ENCODE peak calls at places on chromosomes 13 and 19, in four cellular contexts. D is heart left ventricle, N is GM23338, Z is AG09319. H is an unnamed sample.

GRCh38 chr13:81551036-81551435 is 1210.1 kb upstream of the SPRY2 start:
- DNase-seq in N (no peak), Z (no peak), D (no peak), H (no peak)

GRCh38 chr13:97975280-97975850 is 21.9 kb downstream of the IPO5 start:
- DNase-seq in N (no peak), Z (no peak), D (no peak), H (no peak)

GRCh38 chr19:3041302-3041701 is 12.2 kb upstream of the TLE2 start:
- DNase-seq in D (no peak), N (peak; percentile 55), Z (no peak), H (no peak)

GRCh38 chr19:6340493-6341201 is 7.2 kb upstream of the ACER1 start:
- DNase-seq in Z (no peak), N (peak; percentile 42), D (no peak), H (no peak)

GRCh38 chr13:60427285-60427684 is 30.3 kb downstream of the TDRD3 start:
- DNase-seq in D (no peak), N (no peak), Z (no peak), H (no peak)

GRCh38 chr13:50893211-50893852 is 16.3 kb upstream of the RNASEH2B start:
- DNase-seq in D (no peak), Z (no peak), N (peak; percentile 46), H (no peak)

GRCh38 chr19:10601999-10602329 is 14.9 kb upstream of the AP1M2 start:
- DNase-seq in N (no peak), Z (no peak), D (no peak), H (no peak)

GRCh38 chr19:2302319-2303208 is 5.4 kb downstream of the LINGO3 start:
- DNase-seq in D (peak; percentile 63), N (peak; percentile 76), Z (no peak), H (peak; percentile 50)

GRCh38 chr13:51916962-51917361 is 55.2 kb downstream of the CCDC70 start:
- DNase-seq in N (no peak), Z (no peak), D (no peak), H (no peak)

DNA sequence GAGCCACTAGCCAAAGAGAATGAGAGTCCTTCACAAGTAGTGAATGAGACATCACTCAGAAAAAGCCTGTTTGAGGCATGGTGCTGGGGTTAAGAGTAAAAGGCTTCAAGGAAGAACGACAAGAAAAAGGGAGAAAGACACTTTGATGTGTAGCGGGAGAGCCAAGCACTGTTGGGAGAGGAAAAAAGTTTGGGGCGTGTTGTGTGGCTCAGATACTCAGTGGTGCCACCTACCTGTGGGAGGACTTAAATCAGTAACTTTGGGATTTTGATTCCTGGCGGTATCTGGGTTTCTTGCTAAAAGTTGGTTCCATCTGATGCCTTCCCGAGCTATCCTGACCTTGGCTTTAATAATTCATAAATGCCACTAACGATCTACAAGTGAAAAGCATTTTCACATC is 12.3 kb downstream of the ELSPBP1 start:
- DNase-seq in N (peak; percentile 83), Z (no peak), D (no peak), H (no peak)
- TF ChIP-seq CTCF in N (peak; percentile 67), Z (no peak), D (no peak), H (no peak)

DNA sequence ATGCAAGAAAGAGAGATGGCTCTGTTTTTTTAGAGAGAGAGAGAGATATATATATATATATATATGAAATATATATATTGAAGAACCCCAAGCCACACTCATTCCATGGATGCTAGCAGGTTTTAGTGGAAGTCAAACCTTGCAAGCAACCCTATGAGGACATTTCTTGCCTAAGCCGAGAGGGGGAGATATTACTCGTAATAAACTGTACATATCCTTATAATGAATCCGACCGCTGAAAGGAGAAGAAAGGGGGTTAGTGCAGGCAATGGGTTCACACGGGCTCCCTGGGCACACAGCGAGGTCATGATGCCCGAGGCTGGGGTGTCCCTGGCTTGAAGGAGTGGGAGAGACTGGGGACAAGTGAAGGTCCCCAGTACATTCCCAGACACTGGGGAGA is 78.3 kb downstream of the IER2 start:
- DNase-seq in Z (no peak), N (no peak), D (no peak), H (no peak)
- TF ChIP-seq CTCF in Z (no peak), N (no peak), D (no peak), H (no peak)

GRCh38 chr19:17114414-17114831 is 38.8 kb downstream of the MYO9B start:
- DNase-seq in N (peak; percentile 86), Z (no peak), D (no peak), H (no peak)
- TF ChIP-seq CTCF in N (no peak), Z (no peak), D (no peak), H (no peak)

DNA sequence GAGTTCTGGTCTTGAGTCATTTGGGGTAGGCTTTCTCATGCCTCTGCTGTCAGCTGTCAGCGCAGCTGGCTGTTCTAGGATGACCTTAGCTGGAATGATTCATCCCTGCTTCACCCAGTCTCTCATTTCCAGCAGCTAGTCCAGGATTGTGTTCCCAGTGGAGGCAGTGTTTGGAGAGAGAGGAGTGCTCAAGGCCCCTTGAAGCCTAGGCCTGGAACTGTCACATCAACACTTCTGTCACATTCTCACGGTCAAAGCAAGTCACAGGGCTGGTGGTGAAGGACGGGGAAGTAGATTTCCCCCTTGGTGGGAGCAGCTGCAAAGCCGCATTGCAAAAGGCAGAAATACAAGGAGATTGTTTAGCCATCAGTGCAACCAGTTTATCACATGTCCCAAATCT is 15.2 kb downstream of the TPT1 start:
- DNase-seq in N (no peak), D (peak; percentile 72), Z (no peak), H (peak; percentile 27)
- TF ChIP-seq CTCF in N (no peak), D (no peak), Z (peak; percentile 3), H (no peak)

DNA sequence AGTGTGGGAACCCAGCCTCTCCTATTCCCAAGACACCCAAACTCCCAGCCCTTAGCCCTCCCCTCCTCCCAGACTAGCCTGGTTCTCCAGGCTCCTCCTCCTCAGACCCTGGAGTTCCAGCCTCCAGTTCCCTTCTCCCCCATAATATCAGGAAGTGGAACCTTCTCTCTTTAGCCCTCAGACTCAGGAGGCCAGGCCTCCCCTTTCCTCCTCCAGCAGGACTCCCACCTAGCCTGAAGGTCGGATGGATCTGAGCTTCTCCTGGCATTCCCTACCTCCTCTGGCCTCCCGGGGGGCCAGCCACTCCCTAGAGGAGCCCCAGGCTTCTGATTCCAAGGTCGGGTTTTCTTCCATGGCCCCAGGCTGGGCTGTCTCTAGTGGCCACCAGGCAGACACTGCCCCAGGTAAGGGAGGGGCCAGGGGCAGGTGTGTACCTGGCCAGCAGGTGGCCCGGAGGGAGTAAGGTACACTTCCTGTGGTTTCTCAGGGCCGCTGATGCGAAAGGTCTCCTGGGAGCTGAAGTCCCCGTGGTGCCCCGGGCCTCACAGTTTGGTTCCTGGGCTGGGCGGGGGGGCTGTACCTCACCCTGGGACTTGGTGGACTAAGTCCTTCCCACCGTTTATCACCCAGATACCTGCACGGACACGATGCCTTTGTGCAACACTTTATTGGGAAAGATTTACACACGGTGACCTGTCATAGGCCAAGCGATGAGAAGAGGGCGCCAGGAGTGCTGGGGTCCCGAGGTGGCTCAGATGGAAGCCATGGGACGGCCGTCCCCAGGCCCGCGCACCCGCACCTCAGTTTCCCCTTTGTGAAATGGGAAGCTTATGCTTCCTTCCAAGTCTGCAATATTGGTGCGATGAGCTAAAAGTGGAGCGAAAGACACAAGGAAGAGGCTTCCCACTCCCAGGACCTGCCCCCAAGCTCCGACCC is at the start of gene TMC4:
- DNase-seq in N (peak; percentile 97), D (no peak), Z (no peak), H (no peak)
- TF ChIP-seq CTCF in N (peak; percentile 39), D (no peak), Z (no peak), H (no peak)

GRCh38 chr13:27005556-27005955 is 166.1 kb downstream of the USP12 start:
- DNase-seq in Z (no peak), N (peak; percentile 22), D (no peak), H (no peak)
- TF ChIP-seq CTCF in Z (no peak), N (no peak), D (no peak), H (no peak)

GRCh38 chr19:17489392-17490030 is 19.2 kb downstream of the SLC27A1 start:
- DNase-seq in N (peak; percentile 41), Z (no peak), D (no peak), H (no peak)
- TF ChIP-seq CTCF in N (no peak), Z (no peak), D (no peak), H (no peak)

GRCh38 chr13:41905600-41906254 is 55.2 kb downstream of the VWA8 start:
- DNase-seq in N (peak; percentile 70), Z (peak; percentile 30), D (no peak), H (no peak)
- TF ChIP-seq CTCF in N (peak; percentile 52), Z (peak; percentile 50), D (peak; percentile 35), H (peak; percentile 43)